ENCODE peak calls at places on chromosomes 5 and 9, in five cellular contexts. Z, T, R, C and S are unnamed samples.

GRCh38 chr9:70156729-70157128 is 102.0 kb upstream of the SMC5 start:
- DNase-seq in Z (no peak), T (no peak), R (no peak), C (peak), S (peak)

GRCh38 chr9:89370593-89370992 is 52.3 kb downstream of the SECISBP2 start:
- DNase-seq in Z (no peak), T (no peak), R (no peak), C (no peak), S (no peak)

GRCh38 chr5:146041180-146041789 is 64.1 kb downstream of the PLAC8L1 start:
- DNase-seq in Z (no peak), T (no peak), R (no peak), C (no peak), S (peak)

GRCh38 chr9:17906204-17906840 is 327.5 kb downstream of the SH3GL2 start:
- DNase-seq in Z (peak), T (no peak), R (no peak), C (no peak), S (no peak)

GRCh38 chr5:33788922-33789321 is 102.9 kb downstream of the ADAMTS12 start:
- DNase-seq in Z (no peak), T (no peak), R (no peak), C (peak), S (peak)

GRCh38 chr9:119677811-119678530 is 308.7 kb upstream of the BRINP1 start:
- DNase-seq in Z (no peak), T (no peak), R (no peak), C (no peak), S (no peak)

GRCh38 chr5:41921166-41921565 is 3.9 kb upstream of the FBXO4 start:
- DNase-seq in Z (no peak), T (no peak), R (no peak), C (peak), S (no peak)

GRCh38 chr5:62538017-62538942 is 40.3 kb upstream of the LRRC70 start:
- DNase-seq in Z (no peak), T (no peak), R (no peak), C (peak), S (peak)

GRCh38 chr5:60842859-60843692 is 993 bp downstream of the ELOVL7 start:
- DNase-seq in Z (peak), T (no peak), R (no peak), C (no peak), S (no peak)

GRCh38 chr5:141135030-141135717 is at the start of gene PCDHB5:
- DNase-seq in Z (no peak), T (no peak), R (no peak), C (peak), S (peak)

GRCh38 chr9:110923601-110924000 is 114.7 kb downstream of the LPAR1 start:
- DNase-seq in Z (no peak), T (no peak), R (no peak), C (no peak), S (no peak)

GRCh38 chr5:134041570-134042411 is 37.0 kb upstream of the VDAC1 start:
- DNase-seq in Z (no peak), T (no peak), R (no peak), C (no peak), S (peak)

GRCh38 chr5:1545798-1546355 is 22.1 kb upstream of the LPCAT1 start:
- DNase-seq in Z (no peak), T (no peak), R (no peak), C (peak), S (peak)

GRCh38 chr5:169286572-169287325 is 14.2 kb downstream of the SLIT3 start:
- DNase-seq in Z (no peak), T (no peak), R (no peak), C (no peak), S (no peak)

DNA sequence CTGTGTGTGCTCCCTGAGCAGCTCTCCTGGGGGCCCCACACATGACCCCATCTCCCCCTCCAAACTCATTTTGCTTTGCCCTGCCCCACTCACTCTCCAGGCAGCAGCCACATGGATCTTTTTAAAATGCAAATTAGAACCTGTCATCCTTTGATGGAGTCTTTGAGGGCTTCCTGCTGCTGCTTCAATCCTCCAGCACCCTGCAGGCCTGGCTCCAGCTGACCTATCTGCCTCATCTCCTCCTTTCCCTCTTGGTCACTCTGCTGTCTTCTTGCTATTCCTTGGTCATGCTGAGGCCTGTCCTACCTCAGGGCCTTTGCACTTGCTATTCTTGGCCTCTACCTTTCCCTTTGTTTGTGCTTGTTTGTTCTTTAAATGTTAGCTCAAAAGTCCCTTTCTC is 17.9 kb downstream of the NDST1 start:
- DNase-seq in Z (no peak), T (no peak), R (no peak), C (no peak), S (no peak)
- TF ChIP-seq CTCF in Z (no peak), T (no peak), R (no peak), C (no peak), S (no peak)

GRCh38 chr5:160188968-160189319 is 40.4 kb upstream of the FABP6 start:
- DNase-seq in Z (no peak), T (no peak), R (no peak), C (no peak), S (no peak)
- H3K4me3 ChIP-seq in Z (no peak), T (no peak), R (no peak), C (no peak), S (no peak)

DNA sequence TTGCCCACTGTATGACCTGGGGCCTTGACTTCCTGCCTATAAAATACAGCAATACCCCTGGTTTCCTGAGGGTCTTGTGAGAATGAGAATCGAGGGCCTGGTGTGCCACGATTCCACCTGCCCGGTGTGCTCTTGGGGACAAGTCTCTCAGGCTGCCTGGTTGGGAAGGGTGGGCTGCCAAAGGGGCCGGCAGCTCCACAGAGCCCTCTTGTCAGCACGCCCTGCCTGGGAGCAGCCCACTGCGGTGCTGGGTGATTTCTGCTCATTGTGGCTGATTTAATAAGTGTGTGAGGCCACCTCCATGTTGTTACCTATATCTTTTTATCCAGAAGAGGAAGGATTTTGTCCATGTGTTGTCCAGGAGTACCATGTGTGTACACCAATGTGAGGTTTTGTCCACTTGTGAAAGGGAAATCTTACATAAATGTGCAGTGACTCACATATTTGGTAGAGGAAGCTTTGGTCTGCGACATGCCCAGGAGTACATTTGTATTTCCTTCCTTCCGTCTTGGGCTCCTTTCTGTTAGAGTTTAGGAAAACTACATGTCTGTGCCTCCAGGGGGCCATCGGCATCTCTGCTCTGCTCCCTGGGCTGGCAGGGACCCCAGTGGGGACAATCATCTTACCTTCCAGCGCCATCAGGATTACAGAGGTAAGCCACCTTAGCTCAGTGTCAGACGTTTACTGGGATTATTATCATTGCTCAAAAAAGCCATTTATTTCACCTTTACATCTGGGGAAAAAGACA is 108.6 kb downstream of the PHF2 start:
- DNase-seq in Z (no peak), T (no peak), R (peak), C (peak), S (no peak)
- TF ChIP-seq CTCF in Z (no peak), T (no peak), R (no peak), C (no peak), S (peak)

DNA sequence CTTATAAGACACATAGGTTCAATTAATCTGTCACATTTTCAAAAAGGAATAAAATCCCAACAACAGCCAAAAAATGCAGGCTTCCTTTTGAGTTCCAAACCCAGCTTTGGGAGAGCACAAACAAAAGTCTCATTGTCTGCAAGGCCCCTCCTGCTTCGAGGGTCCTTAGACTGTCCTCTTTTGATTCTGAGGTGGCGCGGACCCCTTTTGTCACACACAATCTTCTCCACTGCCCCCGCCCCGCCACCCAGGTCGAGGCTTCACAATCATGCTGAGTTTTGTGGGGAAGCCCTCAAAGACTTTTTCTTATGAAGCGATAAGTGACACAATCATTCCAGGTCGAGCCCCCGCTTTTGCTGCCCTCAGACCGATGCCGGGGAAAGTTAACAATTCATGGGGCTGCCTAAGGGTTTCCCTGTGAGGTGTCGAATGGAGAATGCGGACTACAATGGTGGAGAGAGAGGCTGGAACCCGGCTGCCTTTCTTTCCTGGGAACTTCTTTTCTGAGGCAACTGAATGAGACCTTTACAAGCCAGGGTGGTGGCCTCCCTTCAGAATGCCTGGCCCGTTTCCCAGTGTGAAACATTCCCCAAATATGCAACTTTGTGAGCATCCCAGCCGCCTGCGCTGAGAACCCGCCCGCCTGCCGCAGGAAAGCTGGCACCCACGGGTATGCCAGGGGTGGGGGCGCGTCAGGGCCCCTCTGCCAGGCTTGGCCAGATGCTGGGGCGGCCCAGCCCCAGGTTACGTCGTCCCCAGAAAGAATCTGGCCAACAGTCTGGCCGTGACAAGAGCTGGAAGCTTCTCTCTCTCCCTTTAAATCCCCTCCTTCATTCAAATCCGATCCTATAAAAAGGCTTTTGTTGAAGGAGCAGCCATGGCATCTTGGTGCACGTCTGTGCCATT is 71.9 kb downstream of the MAP1B start:
- DNase-seq in Z (peak), T (no peak), R (no peak), C (peak), S (peak)
- H3K4me3 ChIP-seq in Z (no peak), T (peak), R (no peak), C (peak), S (peak)

DNA sequence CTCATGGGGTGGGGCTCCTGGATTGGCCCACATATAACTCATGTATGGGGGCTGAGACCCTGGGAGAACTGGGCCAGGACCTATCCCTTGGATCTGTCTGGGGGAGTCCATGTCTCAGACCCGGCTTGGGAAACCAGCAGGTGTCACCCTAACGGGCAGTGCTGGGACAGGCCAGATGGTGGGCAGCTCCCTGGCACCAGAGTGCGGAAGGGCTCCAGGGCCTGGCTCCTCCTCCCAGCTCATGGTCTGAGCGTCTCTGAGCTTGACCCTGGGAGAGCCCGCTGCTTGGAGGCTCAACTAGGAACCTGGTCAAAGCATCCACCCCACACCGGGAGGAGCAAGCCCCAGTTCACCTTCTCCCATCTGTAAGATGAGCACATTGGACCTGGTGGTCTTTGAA is 15.5 kb upstream of the NCS1 start:
- DNase-seq in Z (no peak), T (no peak), R (no peak), C (no peak), S (no peak)
- TF ChIP-seq CTCF in Z (no peak), T (no peak), R (no peak), C (no peak), S (no peak)

GRCh38 chr9:14962193-14962899 is 52.1 kb upstream of the FREM1 start:
- DNase-seq in Z (no peak), T (no peak), R (no peak), C (no peak), S (peak)
- H3K4me3 ChIP-seq in Z (no peak), T (no peak), R (no peak), C (no peak), S (no peak)

GRCh38 chr5:51684794-51685355 is 301.6 kb downstream of the ISL1 start:
- DNase-seq in Z (no peak), T (no peak), R (no peak), C (no peak), S (no peak)
- TF ChIP-seq CTCF in Z (no peak), T (no peak), R (no peak), C (no peak), S (no peak)

DNA sequence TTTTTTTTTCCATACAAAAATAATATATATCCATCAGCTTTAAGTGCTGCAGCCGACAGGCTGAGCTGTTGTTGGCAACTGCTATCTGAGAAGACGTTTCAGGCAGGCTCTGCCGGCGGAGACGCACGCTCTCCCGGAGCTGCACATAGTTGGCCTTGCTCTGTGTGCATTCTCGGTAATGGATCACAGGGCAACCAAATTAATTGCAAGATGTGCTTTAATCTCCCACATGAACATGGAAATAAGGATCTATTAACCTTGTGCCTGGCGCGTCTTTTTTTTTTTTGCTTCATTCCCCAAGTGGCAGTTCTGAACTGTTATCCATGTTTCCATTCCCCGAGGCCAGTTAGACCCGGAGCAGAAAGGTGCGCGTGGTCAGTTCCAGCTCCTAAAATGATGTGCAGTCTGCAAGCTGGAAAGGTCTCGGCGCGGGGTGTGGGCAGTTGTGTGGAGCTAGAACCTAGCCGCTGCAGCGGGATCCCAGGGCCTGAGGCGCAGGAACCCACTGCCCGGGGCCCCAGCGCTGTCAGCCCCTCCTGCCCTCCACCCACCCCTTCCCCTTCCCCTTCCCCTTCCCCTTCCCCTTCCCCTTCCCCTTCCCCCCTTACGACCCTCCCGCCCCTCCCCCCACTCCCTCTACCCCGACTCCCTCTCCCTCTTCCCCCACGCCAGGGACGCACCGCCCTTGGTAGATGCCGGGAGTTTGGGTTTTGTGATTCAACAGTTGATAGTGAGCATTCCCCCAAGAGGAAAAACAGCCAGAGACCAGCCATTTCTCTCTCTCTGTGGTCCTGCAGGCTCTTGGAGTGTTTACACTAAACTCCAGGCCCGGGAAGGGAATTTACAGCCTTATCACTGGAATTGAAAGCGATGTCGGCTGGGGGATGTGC is 137.8 kb downstream of the CEP120 start:
- DNase-seq in Z (no peak), T (no peak), R (no peak), C (peak), S (peak)
- H3K4me3 ChIP-seq in Z (no peak), T (peak), R (no peak), C (peak), S (peak)